ENCODE peak calls at places on chromosomes 16 and 17, in seven cellular contexts. H is H9, A is nephron progenitor cell, T is sigmoid colon, O is lung, W is body of pancreas, B is cardiac fibroblast. V is an unnamed sample.

GRCh38 chr17:45305532-45306087 is 11.2 kb downstream of the MAP3K14 start:
- DNase-seq in H (no peak), A (no peak), T (no peak), O (no peak), W (no peak), B (peak), V (no peak)

GRCh38 chr16:21088646-21089538 is 61.8 kb downstream of the DNAH3 start:
- DNase-seq in H (no peak), A (no peak), T (no peak), O (no peak), W (no peak), B (peak), V (no peak)

GRCh38 chr17:39868554-39868942 is 546 bp downstream of the ZPBP2 start:
- DNase-seq in H (no peak), A (no peak), T (no peak), O (no peak), W (no peak), B (no peak), V (no peak)

GRCh38 chr16:6970171-6970857 is 362.3 kb upstream of the RBFOX1 start:
- DNase-seq in H (no peak), A (no peak), T (no peak), O (no peak), W (no peak), B (no peak), V (no peak)

GRCh38 chr16:55297062-55297909 is 26.7 kb upstream of the IRX6 start:
- DNase-seq in H (no peak), A (no peak), T (no peak), O (no peak), W (no peak), B (no peak), V (no peak)

GRCh38 chr17:41519501-41520224 is 973 bp upstream of the KRT15 start:
- DNase-seq in H (no peak), A (no peak), T (no peak), O (peak), W (peak), B (no peak), V (no peak)

GRCh38 chr17:36117505-36118382 is 14.1 kb downstream of the CCL4 start:
- DNase-seq in H (no peak), A (no peak), T (no peak), O (no peak), W (no peak), B (no peak), V (peak)

GRCh38 chr16:25138130-25138529 is 26.6 kb downstream of the LCMT1 start:
- DNase-seq in H (no peak), A (no peak), T (no peak), O (no peak), W (no peak), B (no peak), V (no peak)

GRCh38 chr16:2082171-2082982 is 34.6 kb downstream of the TSC2 start:
- DNase-seq in H (no peak), A (peak), T (peak), O (no peak), W (peak), B (peak), V (no peak)

GRCh38 chr16:47565454-47565853 is 104.3 kb downstream of the PHKB start:
- DNase-seq in H (no peak), A (no peak), T (peak), O (peak), W (peak), B (peak), V (no peak)

GRCh38 chr17:77124192-77124908 is 16.4 kb upstream of the SEC14L1 start:
- DNase-seq in H (no peak), A (no peak), T (no peak), O (no peak), W (no peak), B (peak), V (no peak)

GRCh38 chr16:89217388-89218191 is at the start of gene ZNF778:
- DNase-seq in H (peak), A (peak), T (peak), O (peak), W (peak), B (peak), V (peak)

GRCh38 chr17:79192503-79193500 is 118.2 kb downstream of the ENGASE start:
- DNase-seq in H (peak), A (peak), T (no peak), O (no peak), W (peak), B (peak), V (peak)

GRCh38 chr16:68085259-68086071 is at the start of gene NFATC3:
- DNase-seq in H (peak), A (peak), T (peak), O (peak), W (peak), B (peak), V (peak)

DNA sequence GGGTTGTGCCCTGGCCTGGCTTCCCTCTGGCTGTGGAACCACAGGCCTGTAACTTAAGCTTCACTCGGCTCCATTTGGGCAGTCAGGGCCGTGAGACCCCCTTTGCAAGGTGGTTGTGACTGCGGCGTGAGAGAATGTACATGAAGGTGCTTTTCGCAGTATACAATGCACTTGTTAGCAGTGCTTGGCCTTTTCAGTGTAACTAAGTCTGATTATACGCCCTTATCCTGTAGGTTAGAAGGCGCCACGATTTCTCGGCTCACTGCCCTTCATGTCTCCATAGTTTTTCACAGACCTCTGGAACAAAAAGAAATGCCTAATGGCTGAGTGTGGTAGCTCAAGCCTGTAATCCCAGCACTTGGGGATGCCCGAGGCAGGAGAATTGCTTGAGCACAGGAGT is 13.3 kb downstream of the SAP30BP start:
- DNase-seq in H (no peak), A (no peak), T (no peak), O (no peak), W (no peak), B (no peak), V (no peak)
- TF ChIP-seq CTCF in H (no peak), A (no peak), T (no peak), O (no peak), W (no peak), B (no peak), V (no peak)

DNA sequence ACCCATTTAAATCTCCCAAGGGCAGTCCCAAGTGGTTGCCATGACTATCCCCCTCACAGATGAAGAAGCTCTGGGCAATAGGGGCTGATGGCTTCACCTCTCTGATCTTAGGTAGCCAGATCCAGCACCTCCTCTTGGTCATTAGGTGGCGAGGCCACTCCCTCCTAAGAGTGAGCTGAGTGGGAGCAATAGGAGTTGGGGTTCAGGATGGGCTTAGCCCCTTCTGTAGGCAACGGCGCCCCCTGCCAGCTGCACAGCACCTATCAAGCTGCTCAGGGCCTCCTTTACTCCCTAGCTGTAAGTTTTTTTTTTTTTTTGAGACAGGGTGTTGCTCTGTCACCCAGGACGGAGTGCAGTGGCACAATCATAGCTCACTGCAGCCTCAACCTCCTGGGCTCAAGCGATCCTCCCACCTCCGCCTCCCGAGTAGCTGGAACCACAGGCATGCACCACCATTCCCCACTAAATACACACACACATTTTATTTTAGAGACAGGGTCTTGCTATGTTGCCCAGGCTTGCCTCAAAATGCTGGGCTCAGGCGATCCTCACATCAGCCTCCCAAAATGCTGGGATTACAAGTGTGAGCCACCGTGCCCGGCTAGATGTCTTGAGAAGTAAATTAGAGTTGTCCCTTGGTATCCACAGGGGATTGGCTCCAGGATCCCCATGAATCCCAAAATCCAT is 3.5 kb upstream of the RRAD start:
- DNase-seq in H (peak), A (no peak), T (no peak), O (no peak), W (no peak), B (peak), V (no peak)
- TF ChIP-seq CTCF in H (peak), A (peak), T (peak), O (no peak), W (no peak), B (peak), V (peak)

DNA sequence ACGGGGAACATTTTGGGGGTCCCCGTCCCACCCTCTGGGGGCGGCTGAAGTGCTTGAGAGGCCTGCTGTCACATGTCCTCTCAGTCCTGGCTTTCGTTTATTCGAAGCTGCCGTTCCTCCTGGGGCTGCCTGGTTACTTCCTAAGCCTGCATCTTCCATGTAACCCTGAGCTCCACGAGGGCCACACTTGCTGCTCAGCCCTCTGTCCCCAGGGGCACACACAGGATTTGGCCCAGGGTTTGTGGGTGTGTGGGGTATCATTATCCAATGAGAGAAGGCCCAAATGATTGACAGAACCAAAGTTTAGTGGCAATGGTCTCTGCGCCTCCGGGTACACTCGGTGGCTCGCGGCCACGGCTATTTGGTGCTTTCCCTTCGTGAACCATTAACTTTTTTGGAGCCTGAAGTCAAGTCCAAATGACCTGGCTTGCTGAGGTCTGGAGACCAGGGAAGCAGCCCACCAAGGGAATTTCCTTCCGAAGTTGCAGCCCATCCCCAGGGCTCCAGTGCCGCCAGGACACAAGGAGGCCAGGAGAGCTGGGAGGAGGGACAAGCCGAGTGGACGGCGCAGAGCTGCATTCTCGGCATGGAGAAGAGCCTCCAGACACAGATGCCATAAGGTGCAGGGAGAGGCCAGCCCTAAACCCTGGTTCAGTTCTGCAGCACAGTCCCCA is 131.4 kb upstream of the FOXF1 start:
- DNase-seq in H (no peak), A (no peak), T (no peak), O (no peak), W (no peak), B (no peak), V (no peak)
- TF ChIP-seq CTCF in H (no peak), A (no peak), T (no peak), O (no peak), W (no peak), B (no peak), V (no peak)

DNA sequence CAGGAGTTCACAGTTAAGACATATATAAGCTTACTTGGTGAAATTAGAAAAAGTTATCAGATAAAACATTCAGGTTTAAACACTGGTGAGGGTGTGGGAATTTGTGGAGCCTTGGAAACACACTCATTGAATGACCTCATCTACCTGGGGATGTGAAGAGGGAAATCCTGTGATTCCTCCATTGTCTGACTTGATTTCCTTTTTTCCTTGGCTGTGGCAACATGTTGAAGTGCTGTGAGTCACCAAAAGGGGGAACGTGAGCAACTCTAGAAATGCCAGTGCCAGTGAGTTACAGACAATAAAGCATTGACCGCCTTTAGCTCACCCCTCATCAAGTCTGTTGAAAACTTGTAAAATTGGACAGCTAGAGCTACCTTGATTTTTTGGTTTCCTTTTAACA is 1.8 kb downstream of the HMOX2 start:
- DNase-seq in H (no peak), A (no peak), T (no peak), O (no peak), W (no peak), B (peak), V (no peak)
- TF ChIP-seq CTCF in H (peak), A (no peak), T (no peak), O (no peak), W (no peak), B (peak), V (no peak)

DNA sequence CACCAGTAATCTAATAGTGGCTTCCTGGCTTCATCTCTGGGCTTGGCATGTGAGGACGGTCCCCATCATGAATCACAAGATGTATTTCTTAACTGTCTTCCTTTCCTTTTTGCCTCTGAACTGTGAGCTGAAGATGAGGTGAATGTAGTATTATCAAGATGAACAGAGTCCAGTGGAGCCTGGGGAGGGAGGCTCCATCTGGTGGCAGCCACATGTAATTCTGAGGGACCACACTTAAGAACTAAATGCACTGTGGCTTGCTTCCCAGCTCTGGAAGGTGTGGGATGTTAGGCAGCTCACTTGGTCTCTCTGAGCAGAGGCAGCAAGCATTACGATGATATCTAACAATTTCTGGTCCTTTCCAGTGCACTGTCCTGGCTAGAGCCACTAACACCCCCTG is 354.9 kb upstream of the ASIC2 start:
- DNase-seq in H (peak), A (peak), T (no peak), O (no peak), W (no peak), B (peak), V (no peak)
- TF ChIP-seq CTCF in H (peak), A (peak), T (peak), O (peak), W (no peak), B (peak), V (peak)

GRCh38 chr17:16446338-16446983 is 31.1 kb downstream of the TRPV2 start:
- DNase-seq in H (peak), A (no peak), T (no peak), O (no peak), W (no peak), B (no peak), V (no peak)
- TF ChIP-seq CTCF in H (peak), A (no peak), T (no peak), O (no peak), W (no peak), B (no peak), V (no peak)